ENCODE peak calls at places on chromosome 3, in nine cellular contexts. E, R, D, I, Q, S, C, F and H are unnamed samples.

GRCh38 chr3:122942937-122943827 is 84.4 kb downstream of the SEMA5B start:
- DNase-seq in E (peak; percentile 85), R (peak; percentile 43), D (peak; percentile 66), I (peak; percentile 64), Q (peak; percentile 69), S (peak; percentile 87), C (peak; percentile 40), F (peak; percentile 78), H (no peak)

GRCh38 chr3:72412557-72412956 is 435.7 kb downstream of the SHQ1 start:
- DNase-seq in E (no peak), R (no peak), D (no peak), I (no peak), Q (no peak), S (no peak), C (no peak), F (no peak), H (no peak)

GRCh38 chr3:79881431-79881830 is 113.6 kb upstream of the ROBO1 start:
- DNase-seq in E (no peak), R (no peak), D (no peak), I (no peak), Q (no peak), S (no peak), C (no peak), F (no peak), H (no peak)

GRCh38 chr3:83011471-83011870 is 1250.0 kb upstream of the GBE1 start:
- DNase-seq in E (no peak), R (no peak), D (peak; percentile 4), I (no peak), Q (no peak), S (no peak), C (no peak), F (no peak), H (peak; percentile 35)

GRCh38 chr3:169387751-169388696 is 275.5 kb downstream of the MECOM start:
- DNase-seq in E (peak; percentile 22), R (peak; percentile 64), D (peak; percentile 25), I (peak; percentile 1), Q (peak; percentile 55), S (peak; percentile 33), C (no peak), F (peak; percentile 59), H (no peak)

GRCh38 chr3:138329984-138330293 is 288 bp upstream of the NME9 start:
- DNase-seq in E (no peak), R (no peak), D (no peak), I (no peak), Q (no peak), S (no peak), C (no peak), F (no peak), H (no peak)

GRCh38 chr3:127488141-127488672 is 102.3 kb downstream of the TPRA1 start:
- DNase-seq in E (no peak), R (no peak), D (no peak), I (no peak), Q (no peak), S (no peak), C (no peak), F (no peak), H (no peak)

GRCh38 chr3:30539772-30540171 is 66.6 kb upstream of the TGFBR2 start:
- DNase-seq in E (no peak), R (no peak), D (no peak), I (no peak), Q (no peak), S (no peak), C (peak; percentile 88), F (no peak), H (no peak)

GRCh38 chr3:140250010-140250825 is 315.2 kb downstream of the CLSTN2 start:
- DNase-seq in E (no peak), R (no peak), D (no peak), I (no peak), Q (peak; percentile 29), S (no peak), C (no peak), F (no peak), H (no peak)

GRCh38 chr3:154421067-154421466 is 8.9 kb downstream of the GPR149 start:
- DNase-seq in E (no peak), R (no peak), D (peak; percentile 36), I (no peak), Q (no peak), S (no peak), C (no peak), F (no peak), H (no peak)

GRCh38 chr3:124272611-124273151 is 280.8 kb upstream of the ROPN1 start:
- DNase-seq in E (no peak), R (peak; percentile 57), D (no peak), I (no peak), Q (no peak), S (peak; percentile 33), C (peak; percentile 13), F (no peak), H (no peak)

GRCh38 chr3:129490273-129490675 is 38.2 kb upstream of the RHO start:
- DNase-seq in E (peak; percentile 75), R (peak; percentile 90), D (peak; percentile 87), I (peak; percentile 89), Q (peak; percentile 80), S (peak; percentile 89), C (peak; percentile 97), F (peak; percentile 83), H (peak; percentile 54)

GRCh38 chr3:46566040-46566631 is at the start of gene LRRC2:
- DNase-seq in E (peak; percentile 65), R (peak; percentile 74), D (peak; percentile 34), I (no peak), Q (peak; percentile 78), S (peak; percentile 60), C (peak; percentile 76), F (no peak), H (no peak)

GRCh38 chr3:32076566-32076965 is 29.9 kb upstream of the GPD1L start:
- DNase-seq in E (no peak), R (no peak), D (no peak), I (no peak), Q (no peak), S (no peak), C (no peak), F (no peak), H (no peak)

GRCh38 chr3:168071535-168071934 is 24.2 kb downstream of the GOLIM4 start:
- DNase-seq in E (no peak), R (no peak), D (peak; percentile 15), I (peak; percentile 61), Q (no peak), S (no peak), C (peak; percentile 90), F (no peak), H (peak; percentile 59)

GRCh38 chr3:171163724-171164465 is 137.4 kb upstream of the SLC2A2 start:
- DNase-seq in E (no peak), R (no peak), D (no peak), I (no peak), Q (no peak), S (no peak), C (no peak), F (no peak), H (peak; percentile 58)

GRCh38 chr3:184337315-184337714 is at the start of gene FAM131A:
- DNase-seq in E (peak; percentile 31), R (peak; percentile 75), D (no peak), I (no peak), Q (peak; percentile 77), S (no peak), C (peak; percentile 28), F (no peak), H (no peak)

GRCh38 chr3:172287811-172288477 is 160.3 kb downstream of the GHSR start:
- DNase-seq in E (no peak), R (no peak), D (no peak), I (no peak), Q (peak; percentile 33), S (no peak), C (no peak), F (no peak), H (no peak)
- H3K27ac ChIP-seq in E (no peak overlapping the region), R (no peak overlapping the region), D (no peak overlapping the region), I (no peak overlapping the region), Q (peak overlapping the region; percentile 87), S (no peak overlapping the region), C (no peak overlapping the region), F (no peak overlapping the region), H (no peak overlapping the region)

GRCh38 chr3:84977021-84977420 is 18.2 kb downstream of the CADM2 start:
- DNase-seq in E (no peak), R (no peak), D (no peak), I (no peak), Q (no peak), S (no peak), C (no peak), F (no peak), H (no peak)

GRCh38 chr3:84978833-84979232 is 20.0 kb downstream of the CADM2 start:
- DNase-seq in E (no peak), R (no peak), D (no peak), I (no peak), Q (no peak), S (no peak), C (no peak), F (no peak), H (no peak)

GRCh38 chr3:84968701-84969235 is 10.0 kb downstream of the CADM2 start:
- DNase-seq in E (no peak), R (no peak), D (no peak), I (no peak), Q (no peak), S (no peak), C (no peak), F (no peak), H (no peak)

GRCh38 chr3:84980011-84980410 is 21.2 kb downstream of the CADM2 start:
- DNase-seq in E (no peak), R (no peak), D (no peak), I (no peak), Q (no peak), S (no peak), C (no peak), F (no peak), H (no peak)

GRCh38 chr3:84974347-84974746 is 15.6 kb downstream of the CADM2 start:
- DNase-seq in E (no peak), R (no peak), D (no peak), I (peak; percentile 28), Q (no peak), S (no peak), C (no peak), F (no peak), H (no peak)
- TF ChIP-seq CTCF in E (no peak), R (no peak), D (peak; percentile 34), I (peak; percentile 20), Q (no peak), S (no peak), C (no peak), F (no peak), H (no peak)

GRCh38 chr3:115877647-115877934 is 254.3 kb downstream of the GAP43 start:
- DNase-seq in E (no peak), R (no peak), D (no peak), I (no peak), Q (no peak), S (no peak), C (no peak), F (no peak), H (no peak)
- H3K4me3 ChIP-seq in E (peak overlapping the region; percentile 2), R (peak overlapping the region; percentile 1), D (no peak overlapping the region), I (no peak overlapping the region), Q (peak overlapping the region; percentile 31), S (no peak overlapping the region), C (no peak overlapping the region), F (peak overlapping the region; percentile 7), H (no peak overlapping the region)

GRCh38 chr3:71006810-71007785 is 576.4 kb downstream of the FOXP1 start:
- DNase-seq in E (no peak), R (no peak), D (peak; percentile 41), I (peak; percentile 41), Q (no peak), S (peak; percentile 46), C (no peak), F (no peak), H (peak; percentile 54)
- H3K27ac ChIP-seq in E (peak overlapping the region; percentile 27), R (peak overlapping the region; percentile 9), D (no peak overlapping the region), I (peak overlapping the region; percentile 34), Q (peak overlapping the region; percentile 45), S (no peak overlapping the region), C (no peak overlapping the region), F (peak overlapping the region; percentile 44), H (peak overlapping the region; percentile 73)